ENCODE peak calls at places on chromosomes 7 and 10, in four cellular contexts. K is ovary, S is fibroblast of lung, A is kidney. W is an unnamed sample. For H3K36me3, the result is how much of the 10 kb centered on the place peaks cover.

GRCh38 chr7:131602304-131602993 is 46.0 kb upstream of the PODXL start:
- DNase-seq in K (no peak), S (peak), A (no peak), W (no peak)

GRCh38 chr10:52526251-52526823 is 212.3 kb downstream of the DKK1 start:
- DNase-seq in K (no peak), A (no peak), S (peak), W (peak)

GRCh38 chr7:133275441-133276105 is 22.7 kb downstream of the EXOC4 start:
- DNase-seq in S (peak), A (no peak), K (no peak), W (no peak)

GRCh38 chr10:13352519-13352918 is 4.4 kb upstream of the SEPHS1 start:
- DNase-seq in K (no peak), A (no peak), S (no peak), W (no peak)

GRCh38 chr10:4080225-4080624 is 295.2 kb upstream of the KLF6 start:
- DNase-seq in K (no peak), S (no peak), A (no peak), W (no peak)

GRCh38 chr10:91088300-91089140 is 131.9 kb upstream of the PCGF5 start:
- DNase-seq in K (no peak), A (no peak), S (peak), W (peak)

GRCh38 chr7:111903797-111904196 is 302.4 kb downstream of the DOCK4 start:
- DNase-seq in S (peak), K (no peak), A (no peak), W (peak)

GRCh38 chr7:70299447-70299807 is 701.2 kb downstream of the AUTS2 start:
- DNase-seq in S (no peak), K (no peak), A (no peak), W (no peak)

GRCh38 chr10:104045151-104046089 is 40.3 kb downstream of the COL17A1 start:
- DNase-seq in A (no peak), S (peak), K (no peak), W (no peak)

GRCh38 chr10:29860159-29860558 is 199.2 kb downstream of the JCAD start:
- DNase-seq in K (no peak), S (peak), A (no peak), W (no peak)

GRCh38 chr10:71812016-71812912 is 38.8 kb downstream of the PSAP start:
- DNase-seq in S (peak), A (peak), K (peak), W (peak)

GRCh38 chr10:25933653-25934608 is at the start of gene MYO3A:
- DNase-seq in S (no peak), K (peak), A (peak), W (no peak)

DNA sequence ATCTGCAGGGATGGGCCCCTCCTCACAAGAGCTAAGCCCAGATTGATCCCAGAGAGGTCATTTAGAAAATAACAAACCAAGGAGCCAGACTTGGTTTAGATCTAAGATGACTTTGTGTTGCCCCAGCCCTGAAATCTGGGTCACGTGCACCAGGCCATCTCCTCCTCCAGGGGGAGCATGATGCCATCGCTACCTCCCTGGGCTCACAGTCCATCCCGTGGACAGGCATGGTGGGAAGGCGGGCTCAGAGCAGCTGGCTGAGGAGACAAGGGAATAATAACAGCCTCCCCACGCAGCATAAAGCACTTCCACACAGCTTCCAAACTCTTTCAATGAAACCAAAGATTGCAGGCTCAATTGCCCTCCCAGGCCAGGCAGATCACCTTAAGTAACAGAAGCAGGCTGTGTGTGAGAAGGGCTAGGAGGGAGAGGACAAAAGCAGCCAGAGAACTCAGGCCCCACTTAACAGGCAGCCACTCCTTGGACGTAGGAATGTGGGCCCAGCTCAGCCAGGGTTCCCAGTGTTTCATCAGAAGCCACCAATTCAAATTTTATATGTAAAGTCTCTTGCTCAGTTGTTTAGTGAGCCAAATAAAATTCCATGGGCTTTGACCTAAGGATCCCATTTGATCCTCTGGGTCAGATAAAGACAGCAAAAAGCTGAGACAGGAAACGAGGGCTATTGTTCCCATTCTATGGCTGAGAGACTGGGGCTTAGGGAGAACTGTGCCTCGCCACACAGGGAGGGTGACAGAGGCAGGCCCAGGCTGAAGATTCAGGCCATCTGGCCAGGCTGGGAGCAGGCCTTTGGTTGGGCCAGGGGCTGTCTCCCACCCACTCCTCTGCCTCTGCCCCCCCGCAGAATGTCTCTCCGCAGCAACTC is 100.2 kb downstream of the COL13A1 start:
- DNase-seq in K (peak), A (peak), S (peak), W (peak)
- TF ChIP-seq CTCF in K (no peak), A (peak), S (peak), W (peak)

DNA sequence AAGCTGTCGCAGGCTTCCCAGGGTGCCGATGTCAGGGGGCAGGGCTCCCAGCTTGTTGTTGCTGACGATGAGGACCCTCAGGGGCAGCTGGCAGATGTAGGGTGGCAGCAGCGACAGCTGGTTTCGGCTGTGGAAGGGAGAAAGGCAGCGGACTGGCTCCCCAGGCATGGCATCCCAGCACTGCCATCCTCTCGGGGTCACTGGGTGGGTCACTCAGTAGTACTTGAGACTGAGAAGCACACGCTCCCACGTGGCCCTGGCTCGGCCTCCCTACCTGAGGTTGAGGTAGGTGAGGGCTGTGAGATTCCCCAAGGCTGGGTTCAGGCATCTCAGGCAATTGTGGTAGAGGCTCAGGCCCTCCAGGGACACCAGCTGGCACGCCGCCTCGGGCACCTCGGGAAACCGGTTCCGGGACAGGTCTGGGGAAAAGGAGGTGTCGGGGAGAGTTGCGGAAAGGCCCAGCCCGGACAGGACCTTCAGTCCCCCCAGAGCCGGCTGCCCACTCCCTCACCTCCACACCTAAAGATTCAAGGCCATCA is 3.8 kb downstream of the LRCH4 start:
- DNase-seq in K (peak), A (peak), S (no peak), W (no peak)
- H3K36me3 ChIP-seq in K (under half), A (under half), S (under half), W (under half)

GRCh38 chr10:11706911-11707567 is 35.1 kb upstream of the ECHDC3 start:
- DNase-seq in S (no peak), K (no peak), A (no peak), W (no peak)
- TF ChIP-seq CTCF in S (no peak), K (no peak), A (no peak), W (no peak)

DNA sequence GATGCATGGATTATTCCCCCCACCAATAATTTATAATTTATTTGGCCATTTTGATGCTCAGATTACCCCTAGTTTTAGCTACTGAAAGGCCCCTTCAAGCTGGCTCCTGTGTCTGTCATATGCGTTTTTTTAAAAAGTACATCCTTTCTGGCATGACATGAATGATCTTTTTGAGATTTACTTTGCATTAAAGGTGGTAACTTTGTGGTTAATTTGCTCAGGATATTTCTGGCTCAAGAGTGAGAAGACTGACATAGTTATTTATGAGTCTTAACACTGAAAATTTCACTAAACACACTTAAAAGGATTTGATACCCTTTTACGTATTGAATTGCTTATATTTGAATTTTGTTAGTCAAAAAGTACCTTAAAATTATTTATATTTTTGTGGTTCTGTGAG is 5.4 kb downstream of the SMC3 start:
- DNase-seq in S (no peak), A (no peak), K (no peak), W (no peak)
- H3K36me3 ChIP-seq in S (under half), A (under half), K (under half), W (under half)

GRCh38 chr7:37918526-37918925 is 1.9 kb upstream of the SFRP4 start:
- DNase-seq in S (no peak), A (no peak), K (no peak), W (no peak)
- TF ChIP-seq CTCF in S (no peak), A (no peak), K (no peak), W (no peak)

DNA sequence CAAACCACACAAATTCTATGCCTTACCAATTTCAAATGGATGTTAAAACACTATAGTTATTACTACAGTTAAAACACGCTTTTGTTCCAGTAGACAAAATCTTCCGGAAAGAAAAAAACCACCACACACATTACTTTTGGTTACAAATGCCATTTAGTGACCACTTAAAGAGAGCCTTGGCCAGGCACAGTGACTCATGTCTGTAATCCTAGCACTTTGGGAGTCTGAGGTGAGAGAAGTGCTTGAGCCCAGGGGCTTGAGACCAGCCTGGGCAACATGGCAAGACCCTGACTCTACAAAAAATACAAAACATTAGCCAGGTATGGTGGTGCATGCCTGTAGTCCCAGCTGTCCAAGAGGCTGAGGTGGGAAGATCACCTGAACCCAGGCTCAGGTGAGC is 7.2 kb downstream of the TNPO3 start:
- DNase-seq in K (no peak), S (peak), A (no peak), W (no peak)
- H3K36me3 ChIP-seq in K (under half), S (under half), A (under half), W (under half)

GRCh38 chr10:74202356-74202755 is 51.3 kb downstream of the ADK start:
- DNase-seq in S (peak), K (no peak), A (no peak), W (no peak)
- TF ChIP-seq CTCF in S (no peak), K (no peak), A (no peak), W (no peak)

GRCh38 chr10:125037145-125037544 is 95.2 kb downstream of the ZRANB1 start:
- DNase-seq in A (peak), K (peak), S (peak), W (peak)
- H3K36me3 ChIP-seq in A (under half), K (under half), S (under half), W (under half)

DNA sequence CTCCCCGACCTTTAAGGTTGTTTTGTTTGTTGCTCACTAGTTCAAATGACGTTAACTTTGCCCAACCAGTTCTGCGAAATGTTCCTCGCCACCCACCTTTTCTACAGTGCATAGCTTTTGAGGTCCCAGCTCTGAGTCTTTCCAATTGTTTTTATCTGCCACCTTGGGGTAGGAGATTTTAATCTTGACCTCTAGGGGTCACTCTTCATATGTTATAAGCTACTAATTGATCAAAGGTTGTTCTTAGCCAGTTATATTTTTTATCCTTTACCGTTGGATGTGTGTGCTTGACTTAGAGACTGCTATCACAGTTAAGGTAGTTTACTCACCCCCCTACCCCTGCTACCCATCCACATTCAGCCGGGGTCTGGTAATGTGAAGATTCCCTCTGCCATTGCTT is 372.4 kb downstream of the SUGCT start:
- DNase-seq in A (no peak), S (no peak), K (no peak), W (peak)
- TF ChIP-seq CTCF in A (no peak), S (no peak), K (no peak), W (peak)

GRCh38 chr10:132750936-132751335 is 35.0 kb downstream of the NKX6-2 start:
- DNase-seq in S (no peak), A (no peak), K (no peak), W (no peak)
- H3K36me3 ChIP-seq in S (under half), A (under half), K (under half), W (under half)

W was measured in bronchial epithelial cell.